ENCODE peak calls at places on chromosomes 6 and 20, in six cellular contexts. W is kidney epithelial cell, T is stomach, I is AG10803, U is nephron progenitor cell, S is WTC11. J is an unnamed sample.

GRCh38 chr6:164025180-164025579 is 610.7 kb downstream of the QKI start:
- DNase-seq in W (no peak), U (no peak), I (no peak), T (no peak), S (no peak), J (no peak)

GRCh38 chr6:8268606-8269005 is 166.3 kb upstream of the EEF1E1 start:
- DNase-seq in U (no peak), S (no peak), W (no peak), T (no peak), I (no peak), J (no peak)

GRCh38 chr6:74075323-74075722 is 379.3 kb downstream of the CD109 start:
- DNase-seq in U (no peak), T (no peak), W (no peak), I (peak), S (no peak), J (no peak)

GRCh38 chr6:166989427-166990034 is 9.7 kb upstream of the CEP43 start:
- DNase-seq in W (no peak), T (no peak), I (peak), S (peak), U (no peak), J (no peak)

GRCh38 chr6:75317503-75318206 is 33.1 kb upstream of the TMEM30A start:
- DNase-seq in I (peak), W (peak), T (no peak), S (no peak), U (no peak), J (no peak)

GRCh38 chr6:72626126-72626525 is 4.3 kb downstream of the KCNQ5 start:
- DNase-seq in T (no peak), U (no peak), S (no peak), W (no peak), I (no peak), J (no peak)

GRCh38 chr20:36434383-36434782 is 106.9 kb upstream of the MYL9 start:
- DNase-seq in I (no peak), T (no peak), S (no peak), W (no peak), U (no peak), J (no peak)

GRCh38 chr6:159311618-159312017 is 142.4 kb downstream of the FNDC1 start:
- DNase-seq in I (peak), T (no peak), W (no peak), U (no peak), S (no peak), J (no peak)

GRCh38 chr20:35055445-35056276 is 36.9 kb downstream of the TRPC4AP start:
- DNase-seq in W (no peak), T (no peak), I (peak), S (no peak), U (no peak), J (no peak)

GRCh38 chr6:156269751-156270369 is 507.3 kb upstream of the ARID1B start:
- DNase-seq in T (no peak), U (no peak), I (no peak), S (no peak), W (no peak), J (no peak)

GRCh38 chr20:45833030-45833882 is at the start of gene SNX21:
- DNase-seq in T (peak), S (peak), W (peak), U (peak), I (peak), J (peak)

GRCh38 chr6:29631860-29632731 is 887 bp downstream of the GABBR1 start:
- DNase-seq in U (peak), S (peak), W (no peak), T (peak), I (peak), J (peak)

GRCh38 chr20:14919473-14920157 is 582.2 kb upstream of the FLRT3 start:
- DNase-seq in U (no peak), S (peak), I (peak), W (no peak), T (peak), J (no peak)

GRCh38 chr20:63085087-63085861 is 78.5 kb upstream of the BHLHE23 start:
- DNase-seq in I (no peak), W (no peak), U (no peak), S (peak), T (no peak), J (no peak)

GRCh38 chr6:119484598-119484997 is 135.0 kb upstream of the MAN1A1 start:
- DNase-seq in I (peak), U (no peak), S (no peak), T (no peak), W (no peak), J (no peak)

GRCh38 chr20:58177799-58178198 is 50.7 kb downstream of the ANKRD60 start:
- DNase-seq in T (no peak), U (no peak), I (no peak), S (no peak), W (no peak), J (no peak)

GRCh38 chr6:116316772-116317467 is 37.2 kb upstream of the TSPYL1 start:
- DNase-seq in U (no peak), I (no peak), S (no peak), T (no peak), W (no peak), J (no peak)
- TF ChIP-seq CTCF in U (no peak), I (no peak), S (no peak), T (no peak), W (no peak), J (no peak)

GRCh38 chr6:82178084-82178758 is 69.3 kb downstream of the IBTK start:
- DNase-seq in U (no peak), S (no peak), W (no peak), I (peak), T (no peak), J (no peak)
- TF ChIP-seq CTCF in U (peak), S (no peak), W (peak), I (peak), T (no peak), J (peak)

GRCh38 chr20:60453847-60454246 is 495.6 kb downstream of the CDH26 start:
- DNase-seq in I (no peak), T (no peak), U (peak), S (peak), W (no peak), J (no peak)
- TF ChIP-seq CTCF in I (peak), T (no peak), U (no peak), S (no peak), W (no peak), J (peak)

GRCh38 chr20:16241911-16242310 is 331.3 kb downstream of the KIF16B start:
- DNase-seq in W (no peak), T (no peak), S (no peak), I (no peak), U (no peak), J (no peak)
- TF ChIP-seq CTCF in W (no peak), T (no peak), S (no peak), I (no peak), U (no peak), J (peak)

GRCh38 chr6:11586574-11586973 is 49.0 kb downstream of the TMEM170B start:
- DNase-seq in T (no peak), U (no peak), W (peak), I (peak), S (no peak), J (no peak)

GRCh38 chr6:11586117-11586516 is 48.6 kb downstream of the TMEM170B start:
- DNase-seq in W (no peak), S (no peak), U (no peak), T (no peak), I (peak), J (no peak)

GRCh38 chr6:11592289-11592906 is 54.8 kb downstream of the TMEM170B start:
- DNase-seq in T (no peak), U (no peak), I (no peak), W (no peak), S (no peak), J (no peak)

GRCh38 chr6:11585426-11586016 is 48.0 kb downstream of the TMEM170B start:
- DNase-seq in S (no peak), W (no peak), T (no peak), I (peak), U (no peak), J (no peak)

GRCh38 chr6:11589261-11589660 is 51.7 kb downstream of the TMEM170B start:
- DNase-seq in T (no peak), U (no peak), I (no peak), S (no peak), W (no peak), J (no peak)
- TF ChIP-seq CTCF in T (no peak), U (no peak), I (no peak), S (no peak), W (no peak), J (no peak)